ENCODE peak calls at places on chromosomes 2 and 18, in six cellular contexts. K, U, R, S, O and B are unnamed samples.

GRCh38 chr18:75475228-75475627 is 47.7 kb upstream of the SMIM21 start:
- DNase-seq in K (peak; percentile 94), U (peak; percentile 55), R (no peak), S (no peak), O (no peak), B (no peak)

GRCh38 chr2:170530284-170530745 is 184.8 kb upstream of the SP5 start:
- DNase-seq in K (peak; percentile 34), U (peak; percentile 63), R (peak; percentile 15), S (peak; percentile 93), O (peak; percentile 62), B (no peak)

GRCh38 chr2:5022056-5022455 is 670.1 kb upstream of the SOX11 start:
- DNase-seq in K (no peak), U (no peak), R (no peak), S (no peak), O (no peak), B (no peak)

GRCh38 chr2:108382196-108382595 is 4.4 kb downstream of the SULT1C4 start:
- DNase-seq in K (peak; percentile 45), U (no peak), R (no peak), S (peak; percentile 14), O (no peak), B (peak; percentile 33)

GRCh38 chr18:58893388-58894099 is 28.9 kb downstream of the ZNF532 start:
- DNase-seq in K (peak; percentile 53), U (no peak), R (no peak), S (no peak), O (no peak), B (no peak)

GRCh38 chr2:8119782-8120551 is 561.9 kb upstream of the ID2 start:
- DNase-seq in K (peak; percentile 73), U (peak; percentile 40), R (peak; percentile 21), S (peak; percentile 34), O (no peak), B (peak; percentile 87)

GRCh38 chr2:142048581-142048980 is 82.2 kb downstream of the LRP1B start:
- DNase-seq in K (no peak), U (no peak), R (no peak), S (no peak), O (no peak), B (no peak)

GRCh38 chr18:80231151-80231550 is 16.2 kb downstream of the PARD6G start:
- DNase-seq in K (no peak), U (no peak), R (no peak), S (no peak), O (no peak), B (no peak)

GRCh38 chr2:44086639-44087036 is 82.0 kb upstream of the PPM1B start:
- DNase-seq in K (no peak), U (no peak), R (no peak), S (peak; percentile 42), O (peak; percentile 39), B (no peak)

GRCh38 chr2:66813976-66814375 is 379.1 kb downstream of the MEIS1 start:
- DNase-seq in K (peak; percentile 64), U (peak; percentile 23), R (no peak), S (no peak), O (no peak), B (no peak)

GRCh38 chr2:106719222-106719621 is 166.7 kb downstream of the ST6GAL2 start:
- DNase-seq in K (no peak), U (no peak), R (no peak), S (no peak), O (no peak), B (no peak)

DNA sequence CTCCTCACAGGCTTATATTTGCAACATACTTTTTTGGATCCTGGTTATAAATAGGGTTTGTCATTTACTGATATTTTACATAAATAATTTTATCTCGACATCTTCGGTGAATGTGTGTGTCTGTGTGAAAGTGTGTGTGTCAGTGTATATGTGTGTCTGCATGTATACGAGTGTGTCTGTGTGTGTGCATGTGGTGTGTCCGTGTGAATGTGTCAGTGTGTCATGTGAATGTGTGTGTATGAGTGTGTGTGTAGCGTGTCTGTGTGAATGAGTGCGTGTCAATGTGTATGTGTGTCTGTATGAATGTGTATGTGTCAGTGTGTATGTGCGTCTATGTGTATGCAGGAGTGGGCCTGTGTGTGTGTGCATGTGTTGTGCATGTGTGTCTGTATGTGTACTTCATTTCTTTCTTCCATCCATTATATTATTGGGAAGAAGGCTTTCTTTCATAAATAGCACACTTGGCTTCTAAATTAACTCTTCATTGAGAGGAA is 161.6 kb downstream of the ST6GAL2 start:
- DNase-seq in K (no peak), U (no peak), R (no peak), S (no peak), O (no peak), B (no peak)
- H3K23ac ChIP-seq in K (no peak overlapping the region), U (no peak overlapping the region), R (no peak overlapping the region), S (no peak overlapping the region), O (no peak overlapping the region), B (peak overlapping the region; percentile 100)

GRCh38 chr2:42921721-42922120 is 129.3 kb upstream of the HAAO start:
- DNase-seq in K (no peak), U (no peak), R (no peak), S (no peak), O (no peak), B (no peak)

GRCh38 chr2:42924436-42924897 is 132.1 kb upstream of the HAAO start:
- DNase-seq in K (no peak), U (no peak), R (no peak), S (no peak), O (no peak), B (no peak)

GRCh38 chr2:42923632-42924425 is 131.4 kb upstream of the HAAO start:
- DNase-seq in K (peak; percentile 50), U (no peak), R (no peak), S (peak; percentile 39), O (no peak), B (peak; percentile 45)

GRCh38 chr2:42922293-42922692 is 129.9 kb upstream of the HAAO start:
- DNase-seq in K (no peak), U (no peak), R (no peak), S (no peak), O (no peak), B (no peak)

DNA sequence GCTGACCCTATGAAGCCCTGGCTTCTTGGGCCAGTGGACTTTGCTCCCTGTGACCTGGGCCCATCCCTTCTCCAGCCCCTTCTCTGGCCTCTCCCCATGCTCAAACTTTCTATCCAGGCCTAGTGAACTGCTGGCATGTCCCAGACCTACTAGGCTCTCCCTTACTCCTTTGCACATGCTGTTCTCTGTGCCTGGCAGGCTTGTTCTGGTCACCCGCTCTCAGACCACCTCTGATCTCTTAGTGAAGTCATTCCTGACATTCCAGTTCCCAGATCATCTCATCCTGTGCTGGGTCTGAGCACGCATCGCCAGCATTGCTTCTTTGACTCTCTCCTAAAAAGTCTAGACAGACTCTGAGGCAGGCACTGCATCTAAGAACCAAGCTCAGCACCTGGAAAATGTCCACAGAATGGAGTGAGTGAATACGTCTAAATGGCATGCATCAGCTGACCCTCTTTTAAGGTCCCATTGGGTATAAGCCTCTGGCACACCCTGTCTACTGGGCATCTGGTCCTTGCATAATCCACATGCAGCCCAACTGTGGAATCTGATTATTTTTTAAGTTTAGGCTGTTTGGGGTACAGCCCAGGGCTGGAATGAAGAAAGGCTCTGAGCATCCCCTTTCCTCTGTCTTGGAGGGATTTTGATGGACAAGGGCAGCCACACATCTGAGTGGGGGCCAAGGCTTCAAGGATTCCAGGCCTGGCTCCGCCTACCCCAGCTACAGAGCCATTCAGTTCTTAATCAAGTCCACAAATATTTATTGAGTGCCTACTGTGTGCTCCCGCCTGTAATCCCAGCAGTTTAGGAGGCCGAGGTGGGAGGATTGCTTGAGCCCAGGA is 130.6 kb upstream of the HAAO start:
- DNase-seq in K (peak; percentile 81), U (peak; percentile 53), R (no peak), S (peak; percentile 40), O (no peak), B (peak; percentile 81)
- H3K4me2 ChIP-seq in K (no peak overlapping the region), U (no peak overlapping the region), R (no peak overlapping the region), S (no peak overlapping the region), O (no peak overlapping the region), B (no peak overlapping the region)

GRCh38 chr2:238483656-238484055 is 56.9 kb downstream of the ASB1 start:
- DNase-seq in K (no peak), U (no peak), R (no peak), S (no peak), O (no peak), B (no peak)

GRCh38 chr2:238486123-238486848 is 59.6 kb downstream of the ASB1 start:
- DNase-seq in K (no peak), U (no peak), R (no peak), S (no peak), O (peak; percentile 17), B (no peak)

GRCh38 chr2:238487652-238488346 is 61.1 kb downstream of the ASB1 start:
- DNase-seq in K (no peak), U (no peak), R (no peak), S (no peak), O (peak; percentile 20), B (no peak)

GRCh38 chr2:238487134-238487533 is 60.4 kb downstream of the ASB1 start:
- DNase-seq in K (no peak), U (no peak), R (no peak), S (no peak), O (no peak), B (no peak)

GRCh38 chr2:238484522-238485452 is 58.1 kb downstream of the ASB1 start:
- DNase-seq in K (no peak), U (no peak), R (no peak), S (peak; percentile 20), O (peak; percentile 23), B (no peak)
- H3K23ac ChIP-seq in K (no peak overlapping the region), U (no peak overlapping the region), R (peak overlapping the region; percentile 92), S (no peak overlapping the region), O (no peak overlapping the region), B (peak overlapping the region; percentile 64)

GRCh38 chr18:44733754-44734465 is 53.2 kb downstream of the SETBP1 start:
- DNase-seq in K (peak; percentile 2), U (no peak), R (no peak), S (no peak), O (no peak), B (no peak)

GRCh38 chr18:44735071-44735470 is 54.4 kb downstream of the SETBP1 start:
- DNase-seq in K (no peak), U (no peak), R (no peak), S (no peak), O (no peak), B (no peak)

GRCh38 chr18:44732604-44733003 is 51.9 kb downstream of the SETBP1 start:
- DNase-seq in K (no peak), U (no peak), R (no peak), S (peak; percentile 57), O (no peak), B (no peak)

GRCh38 chr18:44731866-44732555 is 51.3 kb downstream of the SETBP1 start:
- DNase-seq in K (peak; percentile 41), U (peak; percentile 48), R (no peak), S (no peak), O (no peak), B (peak; percentile 96)

DNA sequence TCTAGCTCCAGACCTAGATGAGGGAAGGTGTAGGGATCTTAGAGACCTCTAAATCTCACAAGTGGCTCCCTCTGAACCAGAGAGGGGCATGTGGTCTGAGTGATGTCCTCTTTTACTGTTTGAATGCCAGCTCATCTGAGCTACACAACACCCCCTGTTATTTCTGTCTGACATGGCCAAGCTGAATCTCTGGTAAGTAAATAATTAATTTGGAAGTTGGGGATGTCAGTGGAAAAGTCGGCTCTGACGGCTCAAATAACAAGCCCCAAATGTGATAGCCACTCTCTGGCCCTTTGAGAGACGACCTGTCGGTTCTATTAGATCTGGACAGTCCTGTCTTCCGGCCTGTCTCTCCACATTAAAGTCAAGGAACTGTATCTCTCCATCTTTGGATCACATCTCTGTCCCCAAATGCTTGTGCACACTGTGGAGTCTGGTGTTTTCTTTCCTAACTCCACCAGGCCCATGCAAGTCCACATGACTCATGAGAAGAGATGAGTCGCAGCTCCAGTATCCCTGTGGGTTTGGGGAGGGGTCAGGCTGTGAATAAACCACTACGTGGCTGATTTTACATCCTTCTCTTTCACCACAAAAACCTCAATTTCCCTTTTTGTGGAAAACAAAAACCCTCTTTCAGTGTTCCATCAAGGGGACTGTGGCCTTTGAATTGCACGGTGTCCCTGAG is 52.5 kb downstream of the SETBP1 start:
- DNase-seq in K (peak; percentile 86), U (peak; percentile 87), R (no peak), S (peak; percentile 71), O (no peak), B (no peak)
- H3K4me2 ChIP-seq in K (peak overlapping the region; percentile 8), U (peak overlapping the region; percentile 52), R (no peak overlapping the region), S (no peak overlapping the region), O (no peak overlapping the region), B (no peak overlapping the region)